ENCODE peak calls at places on chromosome 19, in four cellular contexts. Y, E, G and K are unnamed samples.

GRCh38 chr19:57759096-57759495 is 10.4 kb upstream of the ZNF586 start:
- DNase-seq in Y (no peak), E (no peak), G (no peak), K (no peak)

GRCh38 chr19:35123573-35123972 is 8.0 kb downstream of the FXYD3 start:
- DNase-seq in Y (no peak), E (no peak), G (no peak), K (no peak)

GRCh38 chr19:7908742-7909461 is 5.2 kb downstream of the MAP2K7 start:
- DNase-seq in Y (no peak), E (no peak), G (no peak), K (no peak)

GRCh38 chr19:40553885-40554857 is 22.5 kb upstream of the SHKBP1 start:
- DNase-seq in Y (no peak), E (no peak), G (peak; percentile 61), K (no peak)

GRCh38 chr19:38958301-38958700 is 17.2 kb downstream of the FBXO17 start:
- DNase-seq in Y (no peak), E (no peak), G (no peak), K (no peak)

GRCh38 chr19:10828981-10829821 is 6.8 kb downstream of the TMED1 start:
- DNase-seq in Y (no peak), E (no peak), G (peak; percentile 34), K (no peak)

GRCh38 chr19:6731822-6732221 is 5.6 kb downstream of the GPR108 start:
- DNase-seq in Y (no peak), E (no peak), G (no peak), K (no peak)

GRCh38 chr19:46499692-46500091 is 4.0 kb upstream of the PNMA8B start:
- DNase-seq in Y (no peak), E (no peak), G (no peak), K (no peak)

GRCh38 chr19:16376649-16377048 is 52.0 kb downstream of the KLF2 start:
- DNase-seq in Y (peak; percentile 14), E (no peak), G (peak; percentile 39), K (no peak)

GRCh38 chr19:45630463-45630862 is 8.7 kb downstream of the EML2 start:
- DNase-seq in Y (peak; percentile 81), E (peak; percentile 96), G (peak; percentile 92), K (no peak)

GRCh38 chr19:34831714-34832113 is 58.7 kb upstream of the ZNF599 start:
- DNase-seq in Y (no peak), E (no peak), G (no peak), K (no peak)

DNA sequence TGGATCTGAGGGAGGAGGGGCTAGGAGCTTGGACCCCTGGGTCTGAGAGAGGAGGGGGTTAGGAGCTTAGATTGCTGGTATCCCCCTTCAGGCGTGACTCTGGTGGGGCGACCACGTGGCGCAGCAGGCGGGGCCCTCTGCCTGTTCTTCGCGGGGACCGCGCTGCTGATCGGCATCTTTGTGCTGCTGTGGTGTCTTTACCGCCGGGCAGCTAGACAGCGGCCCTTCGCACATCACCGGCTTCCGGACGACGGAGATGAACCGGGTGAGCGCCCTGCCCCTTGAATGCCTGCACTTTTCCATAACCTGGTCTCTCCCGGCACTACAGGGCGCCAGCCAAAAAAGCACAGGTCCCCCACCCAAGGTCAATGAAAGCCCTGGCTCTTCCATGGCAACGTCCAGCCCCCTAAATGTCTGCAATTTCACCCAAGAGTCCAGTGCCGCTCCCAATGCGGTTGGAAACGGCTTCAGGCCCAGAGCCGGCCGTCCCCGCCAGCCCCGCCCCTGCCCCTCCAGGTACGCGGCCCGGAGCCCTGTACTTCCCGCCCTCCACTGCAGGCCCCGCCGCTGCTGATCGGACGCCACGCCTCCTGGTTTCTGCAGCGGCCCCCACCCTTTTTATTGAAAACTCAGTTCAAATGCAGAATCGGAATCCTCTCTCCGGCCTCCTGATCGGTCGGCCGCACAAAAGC is 2.8 kb downstream of the GFY start:
- DNase-seq in Y (no peak), E (no peak), G (peak; percentile 60), K (no peak)
- H2AK5ac ChIP-seq in Y (no peak overlapping the region), E (no peak overlapping the region), G (no peak overlapping the region), K (peak overlapping the region; percentile 86)

DNA sequence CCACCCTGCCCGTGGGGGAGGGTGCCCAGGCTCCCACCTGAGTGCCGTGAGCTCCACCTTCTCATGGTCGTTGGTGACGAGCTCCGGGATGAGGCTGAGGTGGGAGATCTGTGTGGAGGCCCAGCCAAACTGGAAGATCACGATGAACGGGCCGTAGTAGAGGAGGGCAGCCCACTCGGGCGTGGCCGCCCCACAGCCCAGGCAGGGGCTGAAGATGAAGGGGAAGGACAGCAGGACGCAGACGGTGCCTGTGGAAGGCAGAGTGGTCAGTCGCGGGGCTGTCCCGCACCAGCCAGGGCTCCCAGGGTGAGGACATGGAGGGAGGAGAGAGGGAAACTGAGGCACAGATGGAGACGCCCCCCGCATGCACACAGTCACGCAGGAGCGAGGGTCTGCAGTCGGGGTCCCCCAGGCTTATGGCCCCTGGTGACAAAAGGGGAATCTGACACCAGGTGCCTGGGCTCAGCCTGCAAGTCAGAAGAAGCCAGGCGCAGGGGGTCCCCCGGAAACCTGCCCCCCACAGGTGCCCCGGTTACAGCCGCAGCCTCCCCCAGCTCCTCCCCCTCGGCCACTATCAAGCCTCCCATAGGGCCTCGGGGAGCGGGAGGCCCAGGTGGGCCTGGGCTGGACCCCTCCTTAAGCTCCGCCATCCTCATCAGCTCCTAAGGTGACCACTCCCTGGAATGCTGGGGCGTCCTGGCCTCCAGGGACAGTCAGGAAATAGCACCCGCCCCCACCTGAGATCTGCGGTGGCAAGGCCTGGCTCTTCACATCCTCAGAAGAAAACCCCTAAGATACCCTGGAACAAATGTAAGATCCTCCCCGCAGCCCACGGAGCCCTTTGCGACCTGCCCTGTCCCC is 6.2 kb downstream of the MFSD12 start:
- DNase-seq in Y (no peak), E (no peak), G (no peak), K (no peak)
- H3K18ac ChIP-seq in Y (no peak overlapping the region), E (no peak overlapping the region), G (no peak overlapping the region), K (no peak overlapping the region)

DNA sequence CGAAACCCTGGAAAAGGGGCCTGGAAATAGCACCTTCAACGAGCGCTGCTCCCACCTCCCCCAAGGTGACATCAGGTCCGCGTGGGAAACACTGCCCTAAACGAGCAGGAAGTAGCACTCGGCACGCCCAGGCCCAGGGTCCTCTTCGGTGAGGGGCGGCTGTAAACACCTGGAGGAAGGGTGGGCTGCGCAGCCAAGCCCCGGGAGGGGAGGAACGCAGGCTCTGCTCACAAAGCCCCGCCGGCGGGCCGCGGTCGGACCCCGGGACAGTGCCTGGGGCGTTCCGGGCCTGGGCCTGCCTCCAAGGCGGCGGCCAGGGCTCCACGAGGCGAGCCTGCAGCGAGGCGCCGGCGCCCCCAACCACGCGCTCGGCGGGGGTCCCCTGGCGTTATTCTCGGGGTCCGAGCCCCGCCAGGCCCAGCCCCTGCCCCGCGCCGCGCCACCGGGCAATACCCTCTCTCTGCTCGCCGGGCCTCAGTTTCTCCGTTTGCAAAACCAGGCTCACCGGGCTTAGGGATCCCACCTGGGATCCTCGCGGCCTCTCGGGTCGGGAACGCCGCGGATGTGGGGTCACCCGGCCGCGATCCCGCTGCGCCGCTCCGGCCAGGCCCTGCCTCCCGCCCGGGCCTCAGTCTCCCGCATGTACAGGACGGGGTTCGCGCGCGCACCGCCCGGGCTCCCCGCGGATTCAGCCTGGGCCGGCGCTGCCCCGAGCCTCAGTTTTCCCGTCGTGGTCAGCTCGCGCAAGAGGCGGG is 630 bp downstream of the RNF126 start:
- DNase-seq in Y (peak; percentile 45), E (peak; percentile 38), G (peak; percentile 78), K (no peak)
- H2AK5ac ChIP-seq in Y (no peak overlapping the region), E (peak overlapping the region; percentile 32), G (no peak overlapping the region), K (peak overlapping the region; percentile 87)

GRCh38 chr19:55145241-55145640 is 3.8 kb downstream of the TNNT1 start:
- DNase-seq in Y (no peak), E (no peak), G (no peak), K (no peak)

GRCh38 chr19:55149078-55150003 is at the start of gene TNNT1:
- DNase-seq in Y (no peak), E (no peak), G (peak; percentile 86), K (no peak)

GRCh38 chr19:55146078-55146647 is 2.8 kb downstream of the TNNT1 start:
- DNase-seq in Y (peak; percentile 17), E (no peak), G (peak; percentile 82), K (no peak)

GRCh38 chr19:55146648-55147218 is 2.3 kb downstream of the TNNT1 start:
- DNase-seq in Y (no peak), E (no peak), G (peak; percentile 97), K (no peak)

GRCh38 chr19:55147408-55148251 is 1.4 kb downstream of the TNNT1 start:
- DNase-seq in Y (no peak), E (no peak), G (peak; percentile 54), K (no peak)
- H3K18ac ChIP-seq in Y (no peak overlapping the region), E (no peak overlapping the region), G (no peak overlapping the region), K (no peak overlapping the region)